ENCODE peak calls at places on chromosomes 2 and 18, in eight cellular contexts. K, B, O, C, L, I, G and H are unnamed samples.

GRCh38 chr2:39989888-39990287 is 210.8 kb upstream of the THUMPD2 start:
- DNase-seq in K (no peak), B (no peak), O (no peak), C (no peak), L (no peak), I (no peak), G (no peak), H (no peak)

GRCh38 chr2:229153307-229153706 is 117.8 kb downstream of the PID1 start:
- DNase-seq in K (no peak), B (no peak), O (peak), C (no peak), L (peak), I (no peak), G (no peak), H (no peak)

GRCh38 chr2:241558532-241559488 is at the start of gene BOK:
- DNase-seq in K (no peak), B (peak), O (peak), C (peak), L (peak), I (no peak), G (peak), H (no peak)

GRCh38 chr2:190505696-190506095 is 28.8 kb downstream of the NEMP2 start:
- DNase-seq in K (no peak), B (peak), O (no peak), C (no peak), L (no peak), I (no peak), G (no peak), H (no peak)

GRCh38 chr2:131132729-131133128 is 27.6 kb downstream of the PLEKHB2 start:
- DNase-seq in K (no peak), B (no peak), O (no peak), C (no peak), L (no peak), I (no peak), G (no peak), H (no peak)

GRCh38 chr18:8826971-8827370 is 121.6 kb downstream of the MTCL1 start:
- DNase-seq in K (no peak), B (no peak), O (no peak), C (no peak), L (no peak), I (no peak), G (no peak), H (no peak)

GRCh38 chr2:107393516-107393915 is 433.2 kb upstream of the RGPD4 start:
- DNase-seq in K (no peak), B (no peak), O (no peak), C (no peak), L (no peak), I (no peak), G (peak), H (no peak)

GRCh38 chr2:223522796-223523195 is 79.4 kb downstream of the SCG2 start:
- DNase-seq in K (no peak), B (no peak), O (no peak), C (no peak), L (no peak), I (no peak), G (peak), H (no peak)

GRCh38 chr18:79461627-79462026 is 65.9 kb downstream of the NFATC1 start:
- DNase-seq in K (no peak), B (no peak), O (no peak), C (no peak), L (no peak), I (no peak), G (no peak), H (no peak)

GRCh38 chr2:75602724-75603342 is 42.1 kb upstream of the EVA1A start:
- DNase-seq in K (no peak), B (no peak), O (no peak), C (no peak), L (no peak), I (no peak), G (peak), H (no peak)

GRCh38 chr2:127508025-127508620 is 18.2 kb downstream of the IWS1 start:
- DNase-seq in K (no peak), B (no peak), O (no peak), C (no peak), L (no peak), I (no peak), G (peak), H (no peak)

GRCh38 chr2:219230201-219230540 is 565 bp downstream of the ANKZF1 start:
- DNase-seq in K (no peak), B (no peak), O (peak), C (peak), L (peak), I (no peak), G (peak), H (no peak)

GRCh38 chr2:164898475-164898874 is 56.9 kb downstream of the SLC38A11 start:
- DNase-seq in K (no peak), B (no peak), O (no peak), C (no peak), L (no peak), I (no peak), G (peak), H (no peak)

GRCh38 chr2:83944174-83944573 is 514.9 kb downstream of the SUCLG1 start:
- DNase-seq in K (no peak), B (no peak), O (no peak), C (no peak), L (no peak), I (no peak), G (no peak), H (no peak)

GRCh38 chr2:239930378-239930777 is 94.8 kb downstream of the NDUFA10 start:
- DNase-seq in K (no peak), B (no peak), O (no peak), C (no peak), L (peak), I (peak), G (no peak), H (no peak)

GRCh38 chr2:875687-876615 is 74.7 kb upstream of the SNTG2 start:
- DNase-seq in K (no peak), B (no peak), O (no peak), C (no peak), L (no peak), I (peak), G (no peak), H (no peak)

GRCh38 chr2:33498291-33498956 is 22.0 kb downstream of the RASGRP3 start:
- DNase-seq in K (no peak), B (no peak), O (no peak), C (no peak), L (no peak), I (no peak), G (peak), H (no peak)

GRCh38 chr2:20221169-20221938 is 3.6 kb downstream of the SDC1 start:
- DNase-seq in K (no peak), B (no peak), O (peak), C (peak), L (no peak), I (no peak), G (peak), H (no peak)

GRCh38 chr2:36044389-36044788 is 311.2 kb upstream of the CRIM1 start:
- DNase-seq in K (no peak), B (no peak), O (no peak), C (no peak), L (no peak), I (no peak), G (no peak), H (no peak)

GRCh38 chr2:43174368-43175186 is 51.8 kb downstream of the ZFP36L2 start:
- DNase-seq in K (no peak), B (no peak), O (peak), C (no peak), L (no peak), I (no peak), G (no peak), H (no peak)

GRCh38 chr18:55997156-55997561 is 409.2 kb upstream of the TCF4 start:
- DNase-seq in K (no peak), B (no peak), O (no peak), C (no peak), L (no peak), I (no peak), G (no peak), H (no peak)

GRCh38 chr2:98729652-98730051 is 1.3 kb downstream of the MGAT4A start:
- DNase-seq in K (no peak), B (peak), O (no peak), C (no peak), L (no peak), I (no peak), G (no peak), H (no peak)

GRCh38 chr2:8229546-8229986 is 452.3 kb upstream of the ID2 start:
- DNase-seq in K (peak), B (peak), O (no peak), C (no peak), L (peak), I (no peak), G (peak), H (no peak)

GRCh38 chr2:136386046-136386445 is 268.1 kb upstream of the CXCR4 start:
- DNase-seq in K (no peak), B (no peak), O (no peak), C (no peak), L (no peak), I (no peak), G (no peak), H (no peak)

GRCh38 chr18:48874701-48875162 is 76.0 kb downstream of the SMAD7 start:
- DNase-seq in K (no peak), B (no peak), O (peak), C (no peak), L (no peak), I (no peak), G (no peak), H (no peak)

GRCh38 chr18:56321470-56321869 is 316.9 kb downstream of the TXNL1 start:
- DNase-seq in K (no peak), B (no peak), O (no peak), C (no peak), L (no peak), I (no peak), G (no peak), H (no peak)

GRCh38 chr2:149601141-149601796 is 13.7 kb upstream of the MMADHC start:
- DNase-seq in K (no peak), B (no peak), O (no peak), C (no peak), L (no peak), I (no peak), G (peak), H (no peak)

GRCh38 chr2:235924675-235925063 is 243.5 kb downstream of the GBX2 start:
- DNase-seq in K (no peak), B (no peak), O (no peak), C (no peak), L (no peak), I (no peak), G (no peak), H (no peak)

GRCh38 chr2:40118622-40119021 is 333.3 kb downstream of the SLC8A1 start:
- DNase-seq in K (no peak), B (peak), O (peak), C (no peak), L (no peak), I (no peak), G (no peak), H (no peak)

GRCh38 chr2:150472122-150472899 is 15.2 kb downstream of the RND3 start:
- DNase-seq in K (no peak), B (no peak), O (peak), C (no peak), L (peak), I (no peak), G (peak), H (no peak)

GRCh38 chr18:10454800-10455550 is 540 bp downstream of the APCDD1 start:
- DNase-seq in K (no peak), B (no peak), O (peak), C (no peak), L (no peak), I (no peak), G (no peak), H (peak)